ENCODE peak calls at places on chromosomes 4 and X, in four cellular contexts. F is HepG2, P is GM12878, S is K562. V is an unnamed sample.
A peak's percentile ranks its signal among the peaks of the same experiment; 100 is the strongest.

GRCh38 chr4:168585168-168586091 is 88.6 kb downstream of the PALLD start:
- DNase-seq in F (peak; percentile 20), P (no peak), S (peak; percentile 38), V (peak; percentile 63)

GRCh38 chr4:2441393-2442174 is 22.8 kb downstream of the CFAP99 start:
- DNase-seq in F (peak; percentile 80), P (peak; percentile 35), S (peak; percentile 94), V (peak; percentile 86)

GRCh38 chr4:658031-658667 is 15.9 kb downstream of the ATP5ME start:
- DNase-seq in F (no peak), P (no peak), S (no peak), V (no peak)

GRCh38 chr4:122966201-122966600 is 43.8 kb upstream of the NUDT6 start:
- DNase-seq in F (no peak), P (no peak), S (no peak), V (no peak)

GRCh38 chr4:186820371-186820990 is 96.8 kb upstream of the FAT1 start:
- DNase-seq in F (no peak), P (no peak), S (no peak), V (no peak)

GRCh38 chr4:138655970-138656369 is 359.6 kb upstream of the NOCT start:
- DNase-seq in F (no peak), P (no peak), S (no peak), V (no peak)

GRCh38 chrX:141278306-141278705 is 36.0 kb upstream of the SPANXC start:
- DNase-seq in F (peak; percentile 0), P (no peak), S (peak; percentile 4), V (peak; percentile 22)

GRCh38 chrX:49203536-49203935 is 3.5 kb upstream of the SYP start:
- DNase-seq in F (no peak), P (no peak), S (no peak), V (no peak)

GRCh38 chr4:3451956-3452355 is 10.2 kb downstream of the HGFAC start:
- DNase-seq in F (no peak), P (no peak), S (no peak), V (no peak)

GRCh38 chrX:50168305-50168704 is 32.5 kb downstream of the AKAP4 start:
- DNase-seq in F (no peak), P (no peak), S (peak; percentile 9), V (no peak)

GRCh38 chr4:128908735-128909134 is 99.2 kb downstream of the JADE1 start:
- DNase-seq in F (no peak), P (no peak), S (no peak), V (no peak)

GRCh38 chr4:86531440-86531839 is 62.7 kb upstream of the PTPN13 start:
- DNase-seq in F (no peak), P (no peak), S (no peak), V (no peak)

GRCh38 chr4:152535903-152536544 is at the start of gene FBXW7:
- DNase-seq in F (peak; percentile 98), P (peak; percentile 98), S (peak; percentile 97), V (peak; percentile 96)

GRCh38 chrX:10165580-10166247 is 8.9 kb downstream of the CLCN4 start:
- DNase-seq in F (no peak), P (no peak), S (peak; percentile 63), V (no peak)

GRCh38 chr4:29277381-29277780 is 1442.8 kb upstream of the PCDH7 start:
- DNase-seq in F (no peak), P (no peak), S (no peak), V (no peak)

GRCh38 chrX:115226929-115227328 is 7.0 kb downstream of the LRCH2 start:
- DNase-seq in F (peak; percentile 33), P (no peak), S (no peak), V (no peak)

GRCh38 chrX:51759055-51759454 is 15.8 kb downstream of the GSPT2 start:
- DNase-seq in F (no peak), P (no peak), S (no peak), V (no peak)

GRCh38 chr4:100170986-100171385 is 19.3 kb downstream of the DDIT4L start:
- DNase-seq in F (no peak), P (no peak), S (no peak), V (no peak)

GRCh38 chr4:164501074-164501473 is 252.9 kb upstream of the SMIM31 start:
- DNase-seq in F (no peak), P (no peak), S (no peak), V (peak; percentile 1)

GRCh38 chr4:101356928-101357327 is 9.6 kb upstream of the PPP3CA start:
- DNase-seq in F (peak; percentile 67), P (no peak), S (no peak), V (peak; percentile 28)

GRCh38 chr4:101357751-101358150 is 10.4 kb upstream of the PPP3CA start:
- DNase-seq in F (no peak), P (no peak), S (no peak), V (no peak)

GRCh38 chr4:101355246-101355645 is 7.9 kb upstream of the PPP3CA start:
- DNase-seq in F (no peak), P (no peak), S (no peak), V (no peak)

GRCh38 chr4:101355767-101356702 is 8.7 kb upstream of the PPP3CA start:
- DNase-seq in F (peak; percentile 81), P (no peak), S (no peak), V (peak; percentile 81)
- TF ChIP-seq POLR2AphosphoS2 in F (no peak), P (no peak), S (no peak), V (no peak)

DNA sequence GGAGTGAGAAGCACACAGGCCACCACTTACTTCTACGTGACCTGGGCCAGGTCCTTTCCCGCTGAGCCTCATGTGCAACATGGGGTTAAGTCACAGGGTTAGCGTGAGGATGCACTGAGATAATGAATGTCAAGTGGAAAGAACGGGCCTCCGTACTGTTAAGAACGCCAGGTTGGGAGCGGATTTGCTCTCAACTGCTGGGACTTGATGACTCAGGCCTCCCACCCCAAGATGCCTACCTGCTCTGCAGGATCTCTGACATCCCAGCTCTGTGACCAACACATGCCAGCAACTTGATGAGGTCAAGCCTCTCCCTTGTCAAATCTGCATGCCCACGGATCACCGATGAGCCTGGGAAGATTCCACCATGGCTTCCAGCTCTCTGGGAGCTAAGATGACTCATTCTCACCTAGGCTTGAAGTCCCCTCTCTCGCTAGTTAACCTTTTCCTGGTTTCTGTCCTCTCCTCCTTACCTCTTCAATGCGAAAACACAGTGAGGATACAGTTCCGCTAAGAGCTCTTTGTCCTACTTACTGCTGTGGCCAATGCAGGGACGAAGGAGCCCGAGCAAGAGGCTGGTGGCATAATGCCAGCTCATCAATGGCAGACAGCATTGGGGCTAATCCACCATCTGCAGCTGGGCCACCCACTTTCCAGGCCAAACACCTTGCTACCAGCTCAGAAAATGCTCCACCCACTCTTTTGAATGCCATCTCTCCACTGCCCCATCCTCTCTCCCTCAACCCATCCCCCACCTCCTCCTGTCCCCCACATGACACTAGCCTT is 67.6 kb downstream of the PJA1 start:
- DNase-seq in F (no peak), P (no peak), S (no peak), V (no peak)
- TF ChIP-seq SMC3 in F (no peak), P (no peak), S (no peak), V (no peak)

GRCh38 chrX:149473966-149474365 is 31.1 kb downstream of the IDS start:
- DNase-seq in F (no peak), P (no peak), S (no peak), V (no peak)

GRCh38 chrX:149472620-149473019 is 32.5 kb downstream of the IDS start:
- DNase-seq in F (no peak), P (no peak), S (no peak), V (no peak)

GRCh38 chrX:149473092-149473491 is 32.0 kb downstream of the IDS start:
- DNase-seq in F (no peak), P (no peak), S (no peak), V (no peak)

GRCh38 chrX:149470960-149471359 is 34.1 kb downstream of the IDS start:
- DNase-seq in F (peak; percentile 16), P (no peak), S (peak; percentile 80), V (peak; percentile 68)

DNA sequence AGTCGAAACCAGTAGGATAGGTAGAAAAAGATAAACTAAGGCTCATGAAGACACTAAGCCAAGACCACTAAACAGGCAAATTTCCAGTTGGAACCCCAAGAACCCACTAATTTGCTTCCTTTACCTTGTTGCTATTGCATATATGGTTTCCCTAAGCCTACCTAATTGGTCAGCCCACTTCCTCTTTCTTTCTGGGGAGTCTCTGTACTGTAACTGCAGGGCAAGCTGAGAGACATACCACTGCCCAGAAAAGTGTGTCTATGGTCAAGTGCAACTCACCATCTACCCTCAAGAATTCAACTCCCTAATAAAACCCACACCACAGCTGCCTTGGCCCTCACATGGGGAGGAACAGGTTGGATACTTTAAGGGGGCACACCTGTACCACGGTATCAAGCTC is 28.6 kb downstream of the IDS start:
- DNase-seq in F (no peak), P (no peak), S (no peak), V (no peak)
- H3K4me2 ChIP-seq in F (no peak overlapping the region), P (no peak overlapping the region), S (no peak overlapping the region), V (no peak overlapping the region)

GRCh38 chr4:126850286-126850685 is 782.5 kb upstream of the INTU start:
- DNase-seq in F (no peak), P (no peak), S (peak; percentile 78), V (peak; percentile 85)
- TF ChIP-seq POLR2AphosphoS2 in F (no peak), P (no peak), S (no peak), V (no peak)